ENCODE peak calls at places on chromosomes 2 and 18, in six cellular contexts. U is cardiac muscle cell, D is foreskin fibroblast, P is lower lobe of right lung, V is hepatocyte, T is mucosa of descending colon. M is an unnamed sample.

GRCh38 chr2:22826658-22827165 is 558.3 kb upstream of the KLHL29 start:
- DNase-seq in T (no peak), D (no peak), U (no peak), P (no peak), V (no peak), M (no peak)

GRCh38 chr2:189222440-189222839 is 42.9 kb upstream of the COL5A2 start:
- DNase-seq in V (peak), P (peak), D (peak), U (peak), T (peak), M (no peak)

GRCh38 chr2:10534514-10535250 is 86.6 kb upstream of the ODC1 start:
- DNase-seq in P (no peak), U (no peak), V (no peak), T (no peak), D (no peak), M (no peak)

GRCh38 chr2:74441690-74442482 is at the start of gene RTKN:
- DNase-seq in U (peak), P (peak), T (peak), V (peak), D (peak), M (no peak)

GRCh38 chr2:84947010-84947593 is 23.9 kb upstream of the KCMF1 start:
- DNase-seq in V (no peak), U (no peak), D (no peak), T (no peak), P (no peak), M (no peak)

GRCh38 chr2:6297238-6297637 is 568.5 kb downstream of the CMPK2 start:
- DNase-seq in U (no peak), D (no peak), P (no peak), V (no peak), T (no peak), M (no peak)

GRCh38 chr18:34837769-34838194 is 127.7 kb downstream of the DTNA start:
- DNase-seq in T (no peak), P (no peak), D (peak), U (peak), V (no peak), M (no peak)

GRCh38 chr2:126527836-126528490 is 128.0 kb upstream of the GYPC start:
- DNase-seq in D (peak), U (peak), V (peak), P (peak), T (peak), M (no peak)

GRCh38 chr2:176926453-176926852 is 286.1 kb upstream of the HNRNPA3 start:
- DNase-seq in V (no peak), P (no peak), T (no peak), D (no peak), U (no peak), M (no peak)

GRCh38 chr2:44997948-44998347 is 11.3 kb downstream of the SIX2 start:
- DNase-seq in U (no peak), V (no peak), D (no peak), T (no peak), P (no peak), M (no peak)

GRCh38 chr2:229174794-229175529 is 96.1 kb downstream of the PID1 start:
- DNase-seq in T (no peak), U (peak), P (no peak), D (peak), V (no peak), M (no peak)

GRCh38 chr2:241813806-241814570 is 5.0 kb downstream of the NEU4 start:
- DNase-seq in U (peak), V (no peak), P (no peak), D (no peak), T (no peak), M (no peak)

GRCh38 chr2:71607490-71607889 is 154.1 kb downstream of the DYSF start:
- DNase-seq in P (peak), D (no peak), T (no peak), V (no peak), U (no peak), M (no peak)

GRCh38 chr2:228417526-228417925 is 236.0 kb upstream of the SPHKAP start:
- DNase-seq in D (peak), V (no peak), U (no peak), P (no peak), T (no peak), M (no peak)

GRCh38 chr2:134155134-134155533 is 98.7 kb upstream of the MGAT5 start:
- DNase-seq in T (no peak), D (no peak), U (no peak), V (no peak), P (no peak), M (no peak)

GRCh38 chr2:77834360-77835002 is 312.3 kb upstream of the LRRTM4 start:
- DNase-seq in D (no peak), V (no peak), P (no peak), T (no peak), U (no peak), M (no peak)

GRCh38 chr2:33498291-33498956 is 22.0 kb downstream of the RASGRP3 start:
- DNase-seq in V (no peak), P (no peak), D (peak), U (no peak), T (no peak), M (no peak)

GRCh38 chr18:47754311-47755101 is 176.0 kb downstream of the SMAD2 start:
- DNase-seq in P (no peak), T (peak), U (peak), V (peak), D (no peak), M (no peak)

GRCh38 chr18:36186461-36187137 is 698 bp upstream of the MOCOS start:
- DNase-seq in D (peak), T (peak), P (peak), U (peak), V (peak), M (no peak)

GRCh38 chr2:150080115-150080514 is 407.4 kb downstream of the RND3 start:
- DNase-seq in D (peak), T (no peak), V (no peak), P (no peak), U (peak), M (no peak)

GRCh38 chr2:227267406-227268115 is 57.5 kb upstream of the MFF start:
- DNase-seq in T (no peak), U (peak), V (no peak), D (peak), P (no peak), M (no peak)

GRCh38 chr2:214800180-214800579 is 9.3 kb downstream of the BARD1 start:
- DNase-seq in D (no peak), V (no peak), T (peak), U (no peak), P (no peak), M (no peak)

GRCh38 chr18:34709631-34710429 is at the start of gene DTNA:
- DNase-seq in D (peak), U (peak), P (no peak), T (no peak), V (peak), M (peak)

GRCh38 chr18:10424576-10425314 is 29.7 kb upstream of the APCDD1 start:
- DNase-seq in V (no peak), U (peak), P (no peak), T (no peak), D (peak), M (no peak)

GRCh38 chr2:205848601-205849000 is 166.3 kb downstream of the NRP2 start:
- DNase-seq in V (no peak), P (no peak), T (no peak), D (peak), U (peak), M (no peak)

GRCh38 chr2:42337846-42338566 is 23.0 kb downstream of the COX7A2L start:
- DNase-seq in T (no peak), P (no peak), D (no peak), V (no peak), U (no peak), M (no peak)

GRCh38 chr18:55120896-55121295 is 161.6 kb upstream of the CCDC68 start:
- DNase-seq in P (no peak), V (no peak), D (no peak), T (no peak), U (no peak), M (no peak)

GRCh38 chr2:204152616-204153015 is 216.1 kb downstream of the ICOS start:
- DNase-seq in U (no peak), V (no peak), D (no peak), P (no peak), T (no peak), M (peak)

GRCh38 chr2:224004105-224004715 is 34.9 kb downstream of the SERPINE2 start:
- DNase-seq in V (no peak), T (no peak), P (no peak), D (no peak), U (peak), M (no peak)

GRCh38 chr2:10253596-10254372 is 48.9 kb upstream of the HPCAL1 start:
- DNase-seq in V (no peak), U (no peak), D (no peak), T (peak), P (peak), M (no peak)

GRCh38 chr2:64492272-64492671 is 31.9 kb upstream of the AFTPH start:
- DNase-seq in P (no peak), D (no peak), V (no peak), T (no peak), U (no peak), M (no peak)

GRCh38 chr18:12036201-12036751 is 55.0 kb downstream of the IMPA2 start:
- DNase-seq in P (no peak), T (no peak), D (no peak), U (no peak), V (no peak), M (no peak)

GRCh38 chr2:55618649-55619055 is 1.2 kb upstream of the PPP4R3B start:
- DNase-seq in P (peak), T (peak), U (peak), D (peak), V (peak), M (no peak)

GRCh38 chr2:121634354-121635307 is 14.6 kb downstream of the CLASP1 start:
- DNase-seq in P (no peak), V (no peak), D (peak), U (no peak), T (no peak), M (no peak)

GRCh38 chr2:19425419-19425818 is 67.0 kb upstream of the OSR1 start:
- DNase-seq in V (no peak), U (peak), D (peak), P (no peak), T (no peak), M (no peak)

GRCh38 chr2:199861116-199861774 is 10.3 kb upstream of the FTCDNL1 start:
- DNase-seq in P (no peak), D (peak), U (peak), T (no peak), V (peak), M (no peak)

GRCh38 chr2:86794866-86795265 is 4.2 kb upstream of the CD8A start:
- DNase-seq in V (no peak), U (no peak), P (no peak), D (no peak), T (no peak), M (no peak)

GRCh38 chr18:36394486-36394885 is 97.0 kb downstream of the FHOD3 start:
- DNase-seq in U (no peak), P (no peak), D (no peak), T (no peak), V (no peak), M (no peak)

GRCh38 chr18:8869696-8870095 is 164.3 kb downstream of the MTCL1 start:
- DNase-seq in U (no peak), D (no peak), V (no peak), P (no peak), T (no peak), M (no peak)

GRCh38 chr2:110099471-110100225 is 16.0 kb downstream of the MALL start:
- DNase-seq in U (no peak), V (no peak), D (no peak), T (no peak), P (peak), M (no peak)

GRCh38 chr2:110101280-110101844 is 14.3 kb downstream of the MALL start:
- DNase-seq in P (peak), T (peak), V (peak), U (peak), D (peak), M (peak)

GRCh38 chr2:110104025-110104771 is 11.4 kb downstream of the MALL start:
- DNase-seq in D (no peak), P (peak), T (no peak), V (no peak), U (no peak), M (peak)

GRCh38 chr2:110103060-110103961 is 12.3 kb downstream of the MALL start:
- DNase-seq in V (peak), D (no peak), U (no peak), T (peak), P (peak), M (no peak)

GRCh38 chr2:110101911-110102774 is 13.5 kb downstream of the MALL start:
- DNase-seq in V (no peak), U (no peak), D (peak), P (no peak), T (peak), M (no peak)
- H3K4me3 ChIP-seq in V (no peak), U (no peak), D (no peak), P (no peak), T (no peak), M (no peak)

GRCh38 chr2:96762529-96763253 is 2.0 kb downstream of the CNNM4 start:
- DNase-seq in P (no peak), D (peak), T (no peak), V (no peak), U (peak), M (peak)

GRCh38 chr2:96760986-96761832 is 507 bp downstream of the CNNM4 start:
- DNase-seq in P (peak), D (peak), U (peak), V (peak), T (peak), M (no peak)

GRCh38 chr2:96764253-96764637 is 3.5 kb downstream of the CNNM4 start:
- DNase-seq in D (peak), V (peak), P (peak), T (peak), U (no peak), M (no peak)

GRCh38 chr2:96760036-96760985 is at the start of gene CNNM4:
- DNase-seq in P (peak), D (peak), U (peak), T (peak), V (peak), M (peak)

GRCh38 chr2:96763511-96764252 is 3.0 kb downstream of the CNNM4 start:
- DNase-seq in T (no peak), P (no peak), D (peak), U (peak), V (peak), M (no peak)
- TF ChIP-seq CTCF in T (no peak), P (peak), D (peak), U (peak), V (peak), M (peak)

GRCh38 chr2:216057688-216058193 is 23.9 kb downstream of the PECR start:
- DNase-seq in V (peak), U (peak), T (peak), D (peak), P (peak), M (no peak)
- H3K4me3 ChIP-seq in V (no peak), U (no peak), T (no peak), D (no peak), P (peak), M (no peak)

DNA sequence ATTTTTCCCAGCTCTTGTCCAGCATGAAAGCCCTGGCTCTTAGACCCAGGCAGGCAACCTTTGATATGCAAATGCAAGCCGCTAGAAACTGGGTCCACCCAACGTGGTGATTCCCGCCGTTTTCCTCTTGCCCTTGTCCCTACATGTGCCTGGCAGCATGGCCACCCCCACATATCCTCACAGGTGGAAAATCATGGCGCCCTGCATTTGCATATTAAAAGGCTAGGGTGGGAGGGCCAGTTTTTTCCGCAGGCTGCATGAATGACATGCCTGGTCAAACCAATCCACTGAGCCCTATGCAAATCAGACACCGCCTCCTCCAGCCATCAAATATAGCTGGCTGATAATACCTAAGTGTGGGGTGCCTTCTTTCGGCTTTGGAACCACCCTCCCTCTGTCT is 1091.8 kb upstream of the NXPH2 start:
- DNase-seq in T (no peak), D (no peak), P (no peak), V (no peak), U (no peak), M (no peak)
- TF ChIP-seq CTCF in T (no peak), D (no peak), P (no peak), V (no peak), U (no peak), M (no peak)

GRCh38 chr2:234995332-234996007 is 43.7 kb downstream of the SH3BP4 start:
- DNase-seq in P (no peak), U (no peak), T (peak), D (no peak), V (no peak), M (no peak)
- H3K4me3 ChIP-seq in P (no peak), U (no peak), T (no peak), D (no peak), V (no peak), M (no peak)

DNA sequence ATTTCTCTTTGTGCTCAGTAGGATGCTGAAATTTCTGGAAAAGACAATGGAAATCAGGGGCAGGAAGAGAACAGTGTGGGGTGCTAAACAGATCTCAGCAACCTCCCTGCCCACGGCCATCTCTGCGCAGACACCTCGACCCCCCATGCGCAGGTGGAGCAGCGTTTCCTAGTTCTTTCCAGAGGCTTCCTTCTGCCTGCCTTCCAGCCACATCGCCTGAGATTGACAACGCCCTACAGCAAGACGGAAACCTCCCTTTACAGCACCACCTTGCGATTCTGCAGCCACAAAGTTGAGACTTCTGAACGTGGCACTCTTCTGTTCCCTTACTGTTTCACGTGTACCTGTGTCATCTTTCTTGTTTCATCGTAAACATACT is 31.4 kb upstream of the CASP8 start:
- DNase-seq in U (no peak), D (no peak), P (no peak), T (no peak), V (no peak), M (no peak)
- TF ChIP-seq CTCF in U (no peak), D (no peak), P (no peak), T (no peak), V (no peak), M (no peak)

GRCh38 chr2:238719641-238720040 is 128.2 kb upstream of the TWIST2 start:
- DNase-seq in V (no peak), P (no peak), T (no peak), U (no peak), D (no peak), M (no peak)
- H3K4me3 ChIP-seq in V (no peak), P (no peak), T (no peak), U (no peak), D (no peak), M (no peak)

GRCh38 chr2:75464348-75464946 is 96.3 kb downstream of the EVA1A start:
- DNase-seq in P (no peak), V (peak), T (no peak), D (peak), U (peak), M (peak)
- TF ChIP-seq CTCF in P (peak), V (peak), T (peak), D (peak), U (peak), M (peak)

M was measured in retinal pigment epithelial cell.